ENCODE peak calls at places on chromosomes 6 and 20, in nine cellular contexts. Y is glutamatergic neuron; W is activated naive CD4-positive, alpha-beta T cell treated with anti-CD3 and anti-CD28 coated beads, Interleukin-2, amount 50 U/mL, for 72 hours; H is uterus; J is stimulated activated CD8-positive, alpha-beta memory T cell treated with anti-CD3 and anti-CD28 coated beads, Interleukin-7, amount 100 ng/mL, for 4 hours; Z is LoVo; F is CD8-positive, alpha-beta T cell; E is T-cell; T is prostate gland. L is an unnamed sample.

GRCh38 chr20:34871320-34871926 is 1.2 kb downstream of the GGT7 start:
- DNase-seq in H (no peak), F (no peak), Z (no peak), Y (no peak), T (no peak), W (no peak), J (no peak), E (no peak), L (no peak)

GRCh38 chr6:160132776-160133338 is 11.2 kb downstream of the SLC22A1 start:
- DNase-seq in W (no peak), J (no peak), T (no peak), E (no peak), Z (no peak), Y (no peak), H (no peak), F (no peak), L (no peak)

GRCh38 chr6:138577151-138577915 is 78.0 kb upstream of the NHSL1 start:
- DNase-seq in H (no peak), E (no peak), F (no peak), J (no peak), W (no peak), Y (peak), T (no peak), Z (no peak), L (no peak)

GRCh38 chr20:32114305-32114960 is 4.9 kb downstream of the TM9SF4 start:
- DNase-seq in J (no peak), Y (no peak), E (no peak), T (no peak), H (no peak), W (no peak), F (no peak), Z (no peak), L (no peak)

GRCh38 chr20:11849270-11849920 is 68.3 kb upstream of the BTBD3 start:
- DNase-seq in Y (no peak), E (no peak), J (no peak), Z (peak), T (no peak), H (no peak), W (no peak), F (no peak), L (no peak)

GRCh38 chr6:169981969-169982368 is 230.5 kb downstream of the ERMARD start:
- DNase-seq in F (no peak), W (no peak), J (no peak), Z (no peak), E (no peak), T (no peak), Y (no peak), H (no peak), L (no peak)

GRCh38 chr20:10586296-10586695 is 87.5 kb downstream of the JAG1 start:
- DNase-seq in J (no peak), H (no peak), F (no peak), W (no peak), E (no peak), Z (no peak), T (no peak), Y (no peak), L (no peak)

GRCh38 chr6:50846109-50846859 is 27.6 kb downstream of the TFAP2B start:
- DNase-seq in Z (no peak), H (no peak), J (no peak), T (no peak), F (no peak), W (no peak), Y (no peak), E (no peak), L (no peak)

GRCh38 chr6:72552938-72553337 is 68.9 kb upstream of the KCNQ5 start:
- DNase-seq in F (no peak), W (no peak), E (no peak), Y (no peak), Z (no peak), T (no peak), H (no peak), J (no peak), L (no peak)

GRCh38 chr6:78611097-78611625 is 256.2 kb upstream of the IRAK1BP1 start:
- DNase-seq in W (no peak), Z (no peak), F (no peak), T (no peak), E (no peak), Y (peak), H (no peak), J (no peak), L (peak)

GRCh38 chr6:68053805-68054373 is 581.2 kb upstream of the ADGRB3 start:
- DNase-seq in Z (no peak), Y (no peak), E (no peak), J (no peak), F (no peak), T (no peak), H (no peak), W (no peak), L (no peak)

GRCh38 chr6:166822609-166823008 is 133.7 kb downstream of the RNASET2 start:
- DNase-seq in Z (no peak), J (no peak), H (no peak), F (no peak), W (no peak), Y (no peak), T (no peak), E (no peak), L (no peak)

GRCh38 chr20:38601216-38602184 is at the start of gene ARHGAP40:
- DNase-seq in T (peak), E (no peak), W (no peak), H (no peak), Z (peak), F (no peak), J (no peak), Y (peak), L (no peak)

GRCh38 chr6:81793811-81794210 is 41.3 kb upstream of the TENT5A start:
- DNase-seq in F (no peak), E (no peak), J (no peak), Y (no peak), H (no peak), Z (no peak), W (no peak), T (no peak), L (no peak)

GRCh38 chr6:18226451-18226850 is 37.9 kb downstream of the DEK start:
- DNase-seq in J (no peak), T (no peak), H (no peak), F (no peak), W (no peak), E (no peak), Z (no peak), Y (no peak), L (no peak)

L was measured in mucosa of gallbladder.